ENCODE peak calls at places on chromosomes 3 and 15, in four cellular contexts. L is mesendoderm, X is IMR-90, U is H1. Y is an unnamed sample.

GRCh38 chr15:90184119-90184785 is 16.9 kb upstream of the SEMA4B start:
- DNase-seq in U (no peak), L (no peak), X (no peak), Y (no peak)

GRCh38 chr3:139263798-139264197 is 80.0 kb upstream of the MRPS22 start:
- DNase-seq in X (no peak), L (no peak), U (peak; percentile 26), Y (no peak)

GRCh38 chr3:38655708-38656300 is 6.3 kb upstream of the SCN5A start:
- DNase-seq in U (no peak), L (peak; percentile 89), X (peak; percentile 51), Y (no peak)

GRCh38 chr3:127731546-127731945 is 58.8 kb downstream of the ABTB1 start:
- DNase-seq in U (no peak), L (no peak), X (no peak), Y (no peak)

GRCh38 chr3:48711727-48712126 is 5.3 kb downstream of the IP6K2 start:
- DNase-seq in X (no peak), U (no peak), L (no peak), Y (no peak)

GRCh38 chr15:90482124-90483011 is 47.4 kb upstream of the CRTC3 start:
- DNase-seq in L (peak; percentile 59), X (peak; percentile 66), U (peak; percentile 55), Y (peak; percentile 35)

GRCh38 chr15:80836991-80837390 is 57.8 kb downstream of the CEMIP start:
- DNase-seq in L (no peak), U (no peak), X (no peak), Y (no peak)

GRCh38 chr3:165642761-165643432 is 194.3 kb downstream of the BCHE start:
- DNase-seq in L (peak; percentile 11), X (peak; percentile 98), U (no peak), Y (no peak)

GRCh38 chr3:27800261-27800660 is 78.1 kb upstream of the EOMES start:
- DNase-seq in L (no peak), U (no peak), X (peak; percentile 0), Y (no peak)

GRCh38 chr3:16888785-16889607 is 4.2 kb downstream of the PLCL2 start:
- DNase-seq in U (no peak), L (no peak), X (no peak), Y (no peak)

GRCh38 chr15:74235962-74236361 is at the start of gene CCDC33:
- DNase-seq in L (no peak), X (no peak), U (no peak), Y (no peak)

GRCh38 chr3:35183915-35184675 is 455.2 kb upstream of the ARPP21 start:
- DNase-seq in U (no peak), X (no peak), L (no peak), Y (no peak)

GRCh38 chr3:46881819-46882376 is 4.4 kb downstream of the PTH1R start:
- DNase-seq in X (no peak), U (peak; percentile 67), L (peak; percentile 71), Y (no peak)

GRCh38 chr15:63913786-63914185 is 80.0 kb upstream of the HERC1 start:
- DNase-seq in L (peak; percentile 54), U (no peak), X (no peak), Y (no peak)

GRCh38 chr3:74009961-74010859 is 385.5 kb upstream of the PDZRN3 start:
- DNase-seq in X (no peak), L (no peak), U (no peak), Y (no peak)

DNA sequence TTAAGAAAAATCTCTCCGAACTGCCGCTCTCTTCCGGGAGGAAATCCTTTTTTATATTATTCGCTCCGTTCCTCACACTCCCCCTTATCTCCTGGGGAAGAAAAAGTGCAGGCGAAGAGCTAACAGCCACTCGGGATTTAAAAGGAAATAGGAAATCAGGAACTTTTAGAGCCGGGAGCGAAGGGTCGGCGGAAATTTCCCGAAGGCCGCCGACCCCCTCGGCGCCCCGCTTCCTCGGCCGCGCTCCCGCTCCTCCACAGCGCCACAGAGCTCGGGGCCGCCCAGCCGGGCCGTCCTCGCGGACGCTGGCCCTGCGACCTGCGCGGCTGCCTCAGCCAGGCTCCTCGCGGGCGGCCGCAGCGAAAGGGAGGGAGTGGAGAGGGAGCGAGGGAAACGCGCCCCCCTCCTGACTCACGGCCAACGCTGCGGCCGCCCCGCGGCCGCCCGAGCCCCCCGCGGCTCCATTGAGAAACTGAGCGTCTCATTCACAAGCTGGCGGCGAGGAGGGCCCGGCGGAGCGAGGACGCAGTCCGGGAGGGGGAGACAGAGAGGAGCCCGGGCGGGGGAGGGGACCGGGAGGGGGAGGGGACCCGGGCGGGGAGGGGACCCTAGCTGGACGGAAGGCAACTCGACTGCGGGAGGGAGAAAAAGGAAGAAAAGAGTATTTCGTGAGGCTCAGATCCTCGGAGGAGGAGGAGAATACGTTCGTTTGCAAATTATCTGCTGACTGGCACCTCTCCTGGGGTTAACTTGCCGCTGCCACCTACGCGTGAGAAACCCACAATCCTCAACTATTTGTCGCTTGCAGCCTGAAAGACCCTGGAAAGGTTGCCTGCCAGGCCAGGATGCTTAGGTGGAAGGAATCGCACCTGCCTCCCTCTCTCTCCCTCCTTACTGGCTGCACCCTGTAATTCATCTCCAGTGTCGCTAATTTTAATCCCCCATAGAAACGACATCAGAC is at the start of gene PTPN9:
- DNase-seq in U (peak; percentile 86), X (peak; percentile 76), L (peak; percentile 95), Y (peak; percentile 88)
- H2BK120ac ChIP-seq in U (peak within 1 kb of the TSS; percentile 92), X (peak within 1 kb of the TSS; percentile 63), L (peak within 1 kb of the TSS; percentile 94), Y (peak within 1 kb of the TSS; percentile 94)

DNA sequence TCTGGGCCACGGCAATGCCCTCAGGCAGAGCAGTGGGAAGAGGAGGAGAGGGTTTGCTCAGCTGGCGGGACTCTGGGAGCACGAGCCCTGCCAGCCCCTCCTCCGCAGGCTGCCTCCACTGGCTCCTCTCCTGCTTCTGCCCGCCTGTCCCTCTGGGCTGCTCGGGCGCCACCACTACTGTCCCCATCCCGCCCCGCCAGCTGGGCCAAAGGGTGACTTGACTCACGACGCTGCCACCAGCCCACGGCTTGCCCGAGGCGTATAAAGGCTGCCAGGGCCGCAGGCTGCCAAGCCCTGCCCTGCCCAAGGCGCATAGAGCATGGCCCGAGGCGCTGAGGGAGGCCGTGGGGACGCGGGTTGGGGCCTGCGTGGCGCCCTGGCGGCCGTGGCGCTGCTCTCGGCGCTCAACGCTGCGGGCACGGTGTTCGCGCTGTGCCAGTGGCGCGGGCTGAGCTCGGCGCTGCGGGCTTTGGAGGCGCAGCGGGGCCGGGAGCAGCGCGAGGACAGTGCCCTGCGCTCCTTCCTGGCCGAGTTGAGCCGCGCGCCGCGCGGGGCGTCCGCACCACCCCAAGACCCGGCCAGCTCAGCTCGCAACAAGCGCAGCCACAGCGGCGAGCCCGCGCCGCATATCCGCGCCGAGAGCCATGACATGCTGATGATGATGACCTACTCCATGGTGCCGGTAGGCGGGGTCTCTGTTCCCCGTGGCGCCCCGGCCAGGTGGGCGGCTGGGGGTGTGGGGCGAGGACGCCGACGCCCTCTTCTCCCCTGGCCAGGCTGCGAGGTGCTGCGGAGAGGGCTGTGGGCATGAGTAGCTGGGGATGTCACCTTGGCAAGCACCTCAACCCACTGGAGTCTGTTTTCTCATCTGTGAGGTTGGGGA is at the start of gene GLDN:
- DNase-seq in U (peak; percentile 69), L (peak; percentile 34), X (peak; percentile 2), Y (peak; percentile 20)
- H2BK15ac ChIP-seq in U (peak within 1 kb of the TSS; percentile 72), L (no peak within 1 kb of the TSS), X (no peak within 1 kb of the TSS), Y (peak within 1 kb of the TSS; percentile 46)

GRCh38 chr3:122232485-122232884 is 49.0 kb downstream of the CASR start:
- DNase-seq in U (no peak), X (no peak), L (no peak), Y (no peak)

GRCh38 chr3:122234117-122234516 is 50.6 kb downstream of the CASR start:
- DNase-seq in U (no peak), L (no peak), X (no peak), Y (no peak)

GRCh38 chr3:122231781-122232180 is 48.3 kb downstream of the CASR start:
- DNase-seq in L (no peak), U (no peak), X (no peak), Y (no peak)

GRCh38 chr3:122235147-122235546 is 51.7 kb downstream of the CASR start:
- DNase-seq in X (no peak), L (no peak), U (no peak), Y (no peak)

GRCh38 chr3:122233109-122233952 is 49.9 kb downstream of the CASR start:
- DNase-seq in L (no peak), U (no peak), X (no peak), Y (no peak)
- H3K4me3 ChIP-seq in L (no peak overlapping the region), U (no peak overlapping the region), X (no peak overlapping the region), Y (no peak overlapping the region)

DNA sequence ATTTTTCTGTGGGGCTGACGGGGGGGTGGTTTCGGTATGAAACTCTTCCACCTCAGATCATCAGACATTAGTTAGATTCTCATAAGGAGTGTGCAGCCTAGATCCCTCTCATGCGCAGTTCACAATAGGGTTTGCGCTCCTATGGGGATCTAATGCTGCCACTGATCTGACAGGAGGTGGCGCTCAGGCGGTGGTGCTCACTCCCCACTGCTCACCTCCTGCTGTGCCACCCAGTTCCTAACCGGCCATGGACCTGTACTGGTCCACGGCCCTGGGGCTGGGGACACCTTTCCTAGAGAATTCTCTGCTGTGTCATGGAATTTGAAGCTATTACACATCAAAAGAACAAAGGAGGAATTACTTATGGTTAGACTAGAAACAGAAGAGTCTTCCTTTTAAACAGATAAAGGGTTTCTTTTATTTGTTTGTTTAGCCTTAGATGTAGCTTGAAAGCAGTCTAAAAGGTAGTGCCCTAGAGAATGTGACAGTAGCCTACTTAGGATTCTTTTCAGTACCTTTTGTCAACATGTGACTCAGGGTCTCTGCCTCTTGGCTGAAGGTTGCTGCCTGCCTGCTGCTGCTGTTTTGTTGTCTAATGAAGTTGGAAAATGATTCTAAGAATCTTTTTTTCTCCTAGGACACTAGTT is 50.2 kb downstream of the PAK2 start:
- DNase-seq in X (no peak), L (no peak), U (no peak), Y (no peak)
- H2BK120ac ChIP-seq in X (no peak overlapping the region), L (no peak overlapping the region), U (no peak overlapping the region), Y (no peak overlapping the region)

Y was measured in neuronal stem cell.